ENCODE peak calls at places on chromosomes 12 and 14, in four cellular contexts. One of them, this sample, is unnamed.

GRCh38 chr12:49615725-49616124 is 7.6 kb upstream of the PRPF40B start:
- DNase-seq in neural crest cell: no peak
- DNase-seq in CD8-positive, alpha-beta T cell: no peak
- DNase-seq in fibroblast of lung: peak
- DNase-seq in this sample: no peak

GRCh38 chr12:120252071-120252906 is 13.2 kb downstream of the PXN start:
- DNase-seq in CD8-positive, alpha-beta T cell: peak
- DNase-seq in fibroblast of lung: no peak
- DNase-seq in neural crest cell: no peak
- DNase-seq in this sample: peak

GRCh38 chr14:96838449-96838848 is 41.3 kb downstream of the VRK1 start:
- DNase-seq in fibroblast of lung: no peak
- DNase-seq in CD8-positive, alpha-beta T cell: no peak
- DNase-seq in neural crest cell: no peak
- DNase-seq in this sample: no peak

GRCh38 chr12:128420163-128420562 is 153.2 kb downstream of the TMEM132C start:
- DNase-seq in neural crest cell: no peak
- DNase-seq in CD8-positive, alpha-beta T cell: no peak
- DNase-seq in fibroblast of lung: no peak
- DNase-seq in this sample: no peak

GRCh38 chr14:22493753-22494152 is 95.3 kb downstream of the DAD1 start:
- DNase-seq in CD8-positive, alpha-beta T cell: no peak
- DNase-seq in fibroblast of lung: no peak
- DNase-seq in neural crest cell: no peak
- DNase-seq in this sample: no peak

GRCh38 chr14:42248131-42248530 is 641.5 kb downstream of the LRFN5 start:
- DNase-seq in CD8-positive, alpha-beta T cell: no peak
- DNase-seq in fibroblast of lung: no peak
- DNase-seq in neural crest cell: no peak
- DNase-seq in this sample: no peak

GRCh38 chr12:43277630-43278267 is 274.3 kb downstream of the ADAMTS20 start:
- DNase-seq in neural crest cell: no peak
- DNase-seq in fibroblast of lung: peak
- DNase-seq in CD8-positive, alpha-beta T cell: no peak
- DNase-seq in this sample: no peak

GRCh38 chr14:74502236-74503019 is 8.9 kb downstream of the ISCA2 start:
- DNase-seq in fibroblast of lung: peak
- DNase-seq in neural crest cell: peak
- DNase-seq in CD8-positive, alpha-beta T cell: no peak
- DNase-seq in this sample: peak

GRCh38 chr14:72217164-72217563 is 284.9 kb downstream of the RGS6 start:
- DNase-seq in fibroblast of lung: no peak
- DNase-seq in CD8-positive, alpha-beta T cell: no peak
- DNase-seq in neural crest cell: no peak
- DNase-seq in this sample: no peak

GRCh38 chr12:66107451-66107915 is 23.1 kb downstream of the LLPH start:
- DNase-seq in neural crest cell: peak
- DNase-seq in CD8-positive, alpha-beta T cell: peak
- DNase-seq in fibroblast of lung: peak
- DNase-seq in this sample: peak

GRCh38 chr14:39322807-39323206 is 89.1 kb downstream of the MIA2 start:
- DNase-seq in fibroblast of lung: peak
- DNase-seq in neural crest cell: no peak
- DNase-seq in CD8-positive, alpha-beta T cell: no peak
- DNase-seq in this sample: no peak

GRCh38 chr14:90109858-90110257 is 48.1 kb downstream of the KCNK13 start:
- DNase-seq in fibroblast of lung: no peak
- DNase-seq in CD8-positive, alpha-beta T cell: no peak
- DNase-seq in neural crest cell: no peak
- DNase-seq in this sample: no peak

GRCh38 chr14:45051896-45052295 is 32.0 kb upstream of the PRPF39 start:
- DNase-seq in CD8-positive, alpha-beta T cell: no peak
- DNase-seq in fibroblast of lung: no peak
- DNase-seq in neural crest cell: no peak
- DNase-seq in this sample: no peak

GRCh38 chr12:56206373-56207166 is 15.2 kb downstream of the RNF41 start:
- DNase-seq in fibroblast of lung: peak
- DNase-seq in neural crest cell: peak
- DNase-seq in CD8-positive, alpha-beta T cell: peak
- DNase-seq in this sample: peak

GRCh38 chr14:95979339-95980042 is 59.7 kb upstream of the C14orf132 start:
- DNase-seq in fibroblast of lung: no peak
- DNase-seq in neural crest cell: no peak
- DNase-seq in CD8-positive, alpha-beta T cell: no peak
- DNase-seq in this sample: no peak

GRCh38 chr12:4268549-4269181 is 4.9 kb upstream of the CCND2 start:
- DNase-seq in CD8-positive, alpha-beta T cell: peak
- DNase-seq in neural crest cell: no peak
- DNase-seq in fibroblast of lung: peak
- DNase-seq in this sample: no peak

GRCh38 chr12:3685813-3686212 is 67.1 kb downstream of the CRACR2A start:
- DNase-seq in CD8-positive, alpha-beta T cell: no peak
- DNase-seq in fibroblast of lung: no peak
- DNase-seq in neural crest cell: no peak
- DNase-seq in this sample: no peak

GRCh38 chr12:38138225-38139221 is 178.1 kb upstream of the ALG10B start:
- DNase-seq in fibroblast of lung: peak
- DNase-seq in CD8-positive, alpha-beta T cell: peak
- DNase-seq in neural crest cell: peak
- DNase-seq in this sample: no peak

GRCh38 chr12:50325890-50326391 is 42.6 kb upstream of the LIMA1 start:
- DNase-seq in fibroblast of lung: peak
- DNase-seq in CD8-positive, alpha-beta T cell: no peak
- DNase-seq in neural crest cell: no peak
- DNase-seq in this sample: no peak

GRCh38 chr12:49507139-49507538 is 31.7 kb upstream of the KCNH3 start:
- DNase-seq in fibroblast of lung: peak
- DNase-seq in CD8-positive, alpha-beta T cell: no peak
- DNase-seq in neural crest cell: no peak
- DNase-seq in this sample: no peak

GRCh38 chr12:11648514-11649412 is 711 bp upstream of the ETV6 start:
- DNase-seq in CD8-positive, alpha-beta T cell: peak
- DNase-seq in neural crest cell: peak
- DNase-seq in fibroblast of lung: peak
- DNase-seq in this sample: peak

GRCh38 chr14:64303471-64303917 is 9.3 kb upstream of the ESR2 start:
- DNase-seq in CD8-positive, alpha-beta T cell: no peak
- DNase-seq in neural crest cell: no peak
- DNase-seq in fibroblast of lung: peak
- DNase-seq in this sample: no peak

GRCh38 chr12:124490584-124491305 is 76.7 kb downstream of the NCOR2 start:
- DNase-seq in CD8-positive, alpha-beta T cell: no peak
- DNase-seq in neural crest cell: no peak
- DNase-seq in fibroblast of lung: no peak
- DNase-seq in this sample: no peak

GRCh38 chr12:87196329-87196728 is 832.9 kb downstream of the C12orf50 start:
- DNase-seq in CD8-positive, alpha-beta T cell: no peak
- DNase-seq in fibroblast of lung: peak
- DNase-seq in neural crest cell: no peak
- DNase-seq in this sample: no peak

GRCh38 chr12:92533280-92533890 is 169.4 kb upstream of the PLEKHG7 start:
- DNase-seq in CD8-positive, alpha-beta T cell: no peak
- DNase-seq in neural crest cell: no peak
- DNase-seq in fibroblast of lung: peak
- DNase-seq in this sample: no peak

GRCh38 chr12:52249041-52249461 is 16.0 kb downstream of the KRT7 start:
- DNase-seq in CD8-positive, alpha-beta T cell: no peak
- DNase-seq in fibroblast of lung: no peak
- DNase-seq in neural crest cell: no peak
- DNase-seq in this sample: no peak

GRCh38 chr12:2553388-2554126 is 241.2 kb upstream of the FKBP4 start:
- DNase-seq in fibroblast of lung: no peak
- DNase-seq in neural crest cell: no peak
- DNase-seq in CD8-positive, alpha-beta T cell: no peak
- DNase-seq in this sample: no peak

GRCh38 chr14:56002876-56003625 is 115.2 kb upstream of the PELI2 start:
- DNase-seq in fibroblast of lung: no peak
- DNase-seq in neural crest cell: no peak
- DNase-seq in CD8-positive, alpha-beta T cell: peak
- DNase-seq in this sample: no peak

GRCh38 chr12:118428643-118429042 is 52.3 kb downstream of the SUDS3 start:
- DNase-seq in fibroblast of lung: peak
- DNase-seq in CD8-positive, alpha-beta T cell: no peak
- DNase-seq in neural crest cell: no peak
- DNase-seq in this sample: no peak

GRCh38 chr14:21822109-21822508 is 148.5 kb upstream of the OR4E1 start:
- DNase-seq in fibroblast of lung: no peak
- DNase-seq in neural crest cell: no peak
- DNase-seq in CD8-positive, alpha-beta T cell: no peak
- DNase-seq in this sample: no peak

GRCh38 chr14:24143511-24143910 is 2.1 kb upstream of the EMC9 start:
- DNase-seq in neural crest cell: no peak
- DNase-seq in CD8-positive, alpha-beta T cell: no peak
- DNase-seq in fibroblast of lung: no peak
- DNase-seq in this sample: no peak

DNA sequence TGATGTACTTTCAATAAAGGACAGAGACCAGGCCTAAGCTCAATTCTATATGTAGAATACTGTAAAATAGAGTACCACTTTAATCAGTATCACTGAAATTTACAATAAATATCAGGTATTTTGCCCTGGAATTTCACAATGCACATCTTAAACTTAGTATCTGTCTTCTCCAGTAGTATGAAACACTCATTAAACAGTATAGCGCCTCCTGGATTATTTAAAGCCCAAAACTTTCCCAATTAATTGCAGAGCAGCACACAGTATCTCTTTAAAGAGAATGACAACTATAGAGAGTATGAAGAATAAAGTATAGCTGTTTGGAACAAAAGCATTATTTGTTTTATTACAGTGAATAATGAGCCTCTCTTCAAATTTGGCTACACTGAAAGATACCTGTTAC is 80.2 kb downstream of the BHLHE41 start:
- DNase-seq in fibroblast of lung: no peak
- DNase-seq in CD8-positive, alpha-beta T cell: no peak
- DNase-seq in neural crest cell: no peak
- DNase-seq in this sample: no peak
- TF ChIP-seq CTCF in fibroblast of lung: no peak
- TF ChIP-seq CTCF in CD8-positive, alpha-beta T cell: no peak
- TF ChIP-seq CTCF in neural crest cell: no peak
- TF ChIP-seq CTCF in this sample: no peak

DNA sequence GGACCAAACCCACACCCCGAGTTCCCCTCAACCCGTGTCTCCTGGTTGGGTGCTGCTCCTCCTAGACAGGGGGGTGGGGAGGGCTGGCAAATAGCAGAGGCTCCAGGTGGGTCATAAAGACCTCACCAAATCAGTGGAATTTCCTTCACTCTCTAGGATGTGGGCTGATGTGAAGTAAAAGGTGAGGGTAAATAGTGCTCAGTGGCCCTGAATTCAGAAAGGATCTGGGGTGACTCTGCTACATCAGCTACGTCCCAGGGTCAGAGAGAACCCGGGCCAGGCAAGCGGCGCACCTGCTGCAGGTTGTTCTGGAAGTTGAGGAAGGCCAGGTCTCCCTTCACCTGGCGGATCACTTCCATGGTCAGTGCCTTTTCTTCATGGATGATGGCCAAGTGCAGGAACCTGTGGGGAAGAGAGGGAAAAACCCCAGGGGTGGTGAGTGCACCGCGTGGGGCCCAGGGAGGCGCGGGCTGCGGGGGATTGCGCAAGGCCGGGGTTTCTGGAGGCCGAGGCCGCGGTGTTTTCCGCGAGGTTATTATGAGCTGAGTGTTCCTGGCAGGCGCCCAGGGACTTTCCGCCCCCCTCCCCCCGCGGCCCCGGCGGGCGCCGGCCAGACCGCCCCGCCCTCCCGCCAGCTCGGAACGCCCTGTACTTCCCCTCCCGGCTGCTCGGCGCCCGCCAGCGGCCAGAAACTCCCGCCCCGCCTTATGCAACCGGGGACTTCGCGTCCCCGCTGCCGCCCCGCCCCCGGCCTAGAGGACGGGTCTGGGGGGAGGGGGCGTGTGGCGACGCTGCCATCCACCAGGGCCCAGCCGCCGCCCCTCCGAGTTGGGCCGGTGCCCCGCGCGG is 928 bp downstream of the NFKBIA start:
- DNase-seq in CD8-positive, alpha-beta T cell: peak
- DNase-seq in fibroblast of lung: peak
- DNase-seq in neural crest cell: peak
- DNase-seq in this sample: peak
- TF ChIP-seq CTCF in CD8-positive, alpha-beta T cell: no peak
- TF ChIP-seq CTCF in fibroblast of lung: no peak
- TF ChIP-seq CTCF in neural crest cell: no peak
- TF ChIP-seq CTCF in this sample: no peak

GRCh38 chr14:35438910-35439713 is 34.6 kb upstream of the NFKBIA start:
- DNase-seq in fibroblast of lung: no peak
- DNase-seq in neural crest cell: no peak
- DNase-seq in CD8-positive, alpha-beta T cell: no peak
- DNase-seq in this sample: no peak
- TF ChIP-seq CTCF in fibroblast of lung: peak
- TF ChIP-seq CTCF in neural crest cell: peak
- TF ChIP-seq CTCF in CD8-positive, alpha-beta T cell: no peak
- TF ChIP-seq CTCF in this sample: peak

GRCh38 chr14:32513571-32514009 is 184.5 kb downstream of the AKAP6 start:
- DNase-seq in fibroblast of lung: peak
- DNase-seq in CD8-positive, alpha-beta T cell: no peak
- DNase-seq in neural crest cell: no peak
- DNase-seq in this sample: no peak
- TF ChIP-seq CTCF in fibroblast of lung: no peak
- TF ChIP-seq CTCF in CD8-positive, alpha-beta T cell: peak
- TF ChIP-seq CTCF in neural crest cell: peak
- TF ChIP-seq CTCF in this sample: peak

GRCh38 chr12:126704609-126705008 is 1562.4 kb upstream of the TMEM132C start:
- DNase-seq in CD8-positive, alpha-beta T cell: no peak
- DNase-seq in neural crest cell: no peak
- DNase-seq in fibroblast of lung: no peak
- DNase-seq in this sample: no peak
- TF ChIP-seq CTCF in CD8-positive, alpha-beta T cell: no peak
- TF ChIP-seq CTCF in neural crest cell: peak
- TF ChIP-seq CTCF in fibroblast of lung: no peak
- TF ChIP-seq CTCF in this sample: no peak

This sample was measured in CD14-positive monocyte.